ENCODE peak calls at places on chromosomes 2 and 18, in six cellular contexts. Q is dorsolateral prefrontal cortex, N is progenitor cell of endocrine pancreas, I is IMR-90, R is PC-3, F is foreskin fibroblast. S is an unnamed sample.

GRCh38 chr2:149467461-149467860 is 120.1 kb downstream of the MMADHC start:
- DNase-seq in I (no peak), N (no peak), R (no peak), Q (no peak), F (no peak), S (no peak)

GRCh38 chr18:9619545-9619944 is 5.2 kb upstream of the PPP4R1 start:
- DNase-seq in N (no peak), R (peak; percentile 55), F (no peak), Q (no peak), I (peak; percentile 92), S (no peak)

GRCh38 chr18:76823166-76823539 is 796 bp downstream of the ZNF236 start:
- DNase-seq in N (no peak), I (no peak), F (no peak), R (no peak), Q (no peak), S (no peak)

GRCh38 chr2:168190590-168191336 is 56.6 kb downstream of the STK39 start:
- DNase-seq in I (no peak), Q (no peak), N (no peak), R (peak; percentile 9), F (no peak), S (no peak)

GRCh38 chr2:173359231-173359630 is 4.6 kb downstream of the CDCA7 start:
- DNase-seq in I (peak; percentile 15), R (no peak), F (no peak), N (no peak), Q (no peak), S (peak; percentile 72)

GRCh38 chr2:220181158-220181557 is 553.7 kb downstream of the SLC4A3 start:
- DNase-seq in N (no peak), Q (no peak), R (peak; percentile 39), F (peak; percentile 18), I (peak; percentile 33), S (no peak)

GRCh38 chr2:37768491-37768925 is 97.1 kb upstream of the CDC42EP3 start:
- DNase-seq in I (peak; percentile 92), N (no peak), Q (no peak), R (peak; percentile 93), F (peak; percentile 91), S (no peak)

GRCh38 chr2:54838585-54839035 is 115.1 kb downstream of the EML6 start:
- DNase-seq in N (peak; percentile 42), Q (peak; percentile 55), F (peak; percentile 62), I (peak; percentile 68), R (peak; percentile 85), S (peak; percentile 60)

GRCh38 chr2:222879602-222879933 is 18.7 kb downstream of the ACSL3 start:
- DNase-seq in Q (no peak), I (no peak), F (no peak), N (no peak), R (no peak), S (no peak)

GRCh38 chr2:145918951-145919350 is 1399.0 kb upstream of the ZEB2 start:
- DNase-seq in I (no peak), F (no peak), R (no peak), Q (no peak), N (no peak), S (no peak)

GRCh38 chr2:179951680-179952079 is 55.4 kb downstream of the CWC22 start:
- DNase-seq in I (no peak), Q (no peak), R (no peak), F (no peak), N (no peak), S (no peak)

GRCh38 chr18:47283476-47283875 is 32.0 kb upstream of the SKOR2 start:
- DNase-seq in N (no peak), F (no peak), Q (no peak), I (peak; percentile 33), R (peak; percentile 42), S (no peak)

GRCh38 chr2:218397502-218398436 is 1.9 kb upstream of the CTDSP1 start:
- DNase-seq in I (peak; percentile 60), R (peak; percentile 79), N (peak; percentile 46), F (peak; percentile 78), Q (peak; percentile 56), S (peak; percentile 79)

GRCh38 chr18:69365658-69366057 is 35.0 kb upstream of the DOK6 start:
- DNase-seq in R (no peak), F (no peak), Q (no peak), N (no peak), I (no peak), S (no peak)

GRCh38 chr18:2606335-2606734 is 35.0 kb downstream of the NDC80 start:
- DNase-seq in R (no peak), Q (no peak), N (no peak), F (no peak), I (no peak), S (no peak)

GRCh38 chr2:203195331-203195730 is 43.5 kb upstream of the CYP20A1 start:
- DNase-seq in I (no peak), Q (no peak), R (no peak), N (no peak), F (no peak), S (no peak)

GRCh38 chr2:223235986-223236385 is 184.0 kb downstream of the KCNE4 start:
- DNase-seq in I (no peak), N (no peak), R (no peak), Q (no peak), F (peak; percentile 6), S (no peak)

GRCh38 chr2:234142530-234142929 is 92.0 kb downstream of the SPP2 start:
- DNase-seq in I (peak; percentile 42), Q (no peak), F (no peak), R (peak; percentile 13), N (no peak), S (no peak)

GRCh38 chr2:121246704-121247255 is 38.2 kb downstream of the TFCP2L1 start:
- DNase-seq in Q (peak; percentile 20), F (no peak), N (no peak), R (no peak), I (no peak), S (no peak)

GRCh38 chr18:59547691-59548182 is 149.5 kb downstream of the CCBE1 start:
- DNase-seq in Q (no peak), F (peak; percentile 75), R (no peak), I (peak; percentile 93), N (no peak), S (no peak)

GRCh38 chr18:57461652-57462269 is 26.6 kb downstream of the ONECUT2 start:
- DNase-seq in R (no peak), F (no peak), I (no peak), Q (no peak), N (no peak), S (no peak)

GRCh38 chr2:239897596-239898235 is 127.4 kb downstream of the NDUFA10 start:
- DNase-seq in I (no peak), N (no peak), Q (no peak), F (no peak), R (no peak), S (no peak)

GRCh38 chr2:224837558-224837957 is 121.4 kb upstream of the CCDC195 start:
- DNase-seq in R (peak; percentile 73), F (peak; percentile 91), N (no peak), I (peak; percentile 95), Q (no peak), S (no peak)

GRCh38 chr18:35005963-35006577 is 35.1 kb upstream of the MAPRE2 start:
- DNase-seq in Q (no peak), R (peak; percentile 65), F (peak; percentile 52), N (no peak), I (peak; percentile 70), S (peak; percentile 67)

GRCh38 chr2:36695746-36696415 is 626 bp upstream of the VIT start:
- DNase-seq in N (no peak), F (no peak), Q (no peak), I (peak; percentile 73), R (peak; percentile 57), S (no peak)
- TF ChIP-seq CTCF in N (no peak), F (peak; percentile 68), Q (no peak), I (peak; percentile 11), R (peak; percentile 51), S (no peak)

GRCh38 chr2:205996156-205996555 is 89.8 kb downstream of the INO80D start:
- DNase-seq in Q (no peak), R (no peak), F (no peak), N (no peak), I (no peak), S (no peak)

GRCh38 chr2:205994344-205994743 is 91.6 kb downstream of the INO80D start:
- DNase-seq in I (no peak), N (no peak), Q (no peak), F (no peak), R (no peak), S (no peak)

GRCh38 chr2:205995260-205995659 is 90.7 kb downstream of the INO80D start:
- DNase-seq in N (no peak), R (peak; percentile 15), I (no peak), F (no peak), Q (no peak), S (no peak)

GRCh38 chr2:206004004-206004693 is 81.8 kb downstream of the INO80D start:
- DNase-seq in R (peak; percentile 52), F (no peak), I (peak; percentile 18), Q (no peak), N (no peak), S (no peak)

GRCh38 chr2:205998601-205999000 is 87.4 kb downstream of the INO80D start:
- DNase-seq in I (peak; percentile 30), R (no peak), N (no peak), F (no peak), Q (no peak), S (no peak)
- TF ChIP-seq CTCF in I (no peak), R (no peak), N (no peak), F (no peak), Q (no peak), S (no peak)

GRCh38 chr2:26769501-26769850 is 5.4 kb downstream of the SLC35F6 start:
- DNase-seq in F (no peak), R (no peak), I (no peak), Q (no peak), N (no peak), S (no peak)

GRCh38 chr2:26768759-26769500 is 4.8 kb downstream of the SLC35F6 start:
- DNase-seq in Q (peak; percentile 73), N (no peak), I (no peak), R (no peak), F (no peak), S (no peak)

GRCh38 chr2:26767894-26768487 is 3.9 kb downstream of the SLC35F6 start:
- DNase-seq in I (no peak), F (no peak), R (no peak), N (no peak), Q (no peak), S (no peak)

GRCh38 chr2:26772064-26773001 is 8.2 kb downstream of the SLC35F6 start:
- DNase-seq in F (peak; percentile 85), Q (peak; percentile 79), R (peak; percentile 41), N (no peak), I (peak; percentile 38), S (no peak)

DNA sequence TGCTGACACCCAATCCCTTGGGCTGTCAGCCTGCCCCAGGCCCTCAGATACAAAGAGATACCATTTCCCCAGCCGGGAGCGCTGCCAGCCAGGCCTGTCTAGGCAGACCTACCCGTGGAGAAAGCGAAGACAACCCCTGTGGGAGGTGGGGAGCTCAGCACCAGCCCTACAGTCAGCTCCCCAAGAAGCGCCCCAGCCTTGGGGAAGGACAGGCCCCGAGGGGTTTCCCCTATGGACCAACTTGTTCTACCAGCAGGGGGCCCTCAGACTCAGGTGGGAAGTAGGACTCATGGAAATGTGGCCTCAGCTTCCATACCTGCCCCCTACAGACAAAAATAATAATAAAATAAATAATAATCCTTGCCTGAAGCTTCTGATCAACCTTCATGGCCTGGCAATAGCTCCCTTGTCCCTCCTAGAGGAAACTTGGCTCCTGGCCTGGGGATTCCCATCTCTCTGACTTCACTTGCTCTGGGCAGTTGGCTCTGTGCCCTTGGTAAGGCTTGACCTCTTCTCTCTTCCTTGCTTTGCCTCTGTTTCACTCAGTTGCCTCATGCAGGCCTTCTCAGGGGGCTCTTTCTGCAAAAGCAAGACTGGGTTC is 7.0 kb downstream of the SLC35F6 start:
- DNase-seq in I (peak; percentile 90), R (peak; percentile 52), F (peak; percentile 83), Q (peak; percentile 60), N (no peak), S (peak; percentile 58)
- TF ChIP-seq CTCF in I (peak; percentile 39), R (peak; percentile 61), F (no peak), Q (peak; percentile 44), N (peak; percentile 52), S (peak; percentile 32)

GRCh38 chr2:134371041-134371440 is 117.2 kb downstream of the MGAT5 start:
- DNase-seq in N (no peak), I (no peak), R (no peak), F (peak; percentile 84), Q (no peak), S (no peak)
- TF ChIP-seq CTCF in N (no peak), I (no peak), R (no peak), F (no peak), Q (no peak), S (no peak)

S was measured in GM13976.